ENCODE peak calls at places on chromosomes 7 and 10, in four cellular contexts. U is GM12878, I is K562, Q is HL-60. J is an unnamed sample.

GRCh38 chr7:107179326-107180163 is 10.7 kb downstream of the HBP1 start:
- DNase-seq in U (no peak), I (no peak), Q (no peak), J (no peak)

GRCh38 chr10:26112532-26112931 is 104.0 kb upstream of the GAD2 start:
- DNase-seq in U (no peak), I (no peak), Q (no peak), J (no peak)

GRCh38 chr7:70142247-70142932 is 544.1 kb downstream of the AUTS2 start:
- DNase-seq in U (no peak), I (no peak), Q (no peak), J (no peak)

GRCh38 chr7:147296201-147296600 is 1179.6 kb downstream of the CNTNAP2 start:
- DNase-seq in U (no peak), I (no peak), Q (no peak), J (no peak)

GRCh38 chr10:129031233-129032150 is 435.5 kb upstream of the MGMT start:
- DNase-seq in U (no peak), I (peak; percentile 71), Q (peak; percentile 12), J (peak; percentile 59)

GRCh38 chr7:155448632-155449007 is 9.3 kb upstream of the EN2 start:
- DNase-seq in U (no peak), I (no peak), Q (no peak), J (no peak)

GRCh38 chr10:132395704-132396494 is 1.1 kb upstream of the PWWP2B start:
- DNase-seq in U (no peak), I (peak; percentile 37), Q (no peak), J (no peak)

GRCh38 chr10:89309646-89310045 is 7.8 kb downstream of the IFIT2 start:
- DNase-seq in U (no peak), I (no peak), Q (no peak), J (no peak)

GRCh38 chr7:100396421-100396982 is 23.2 kb downstream of the PILRA start:
- DNase-seq in U (peak; percentile 93), I (no peak), Q (peak; percentile 57), J (peak; percentile 41)

GRCh38 chr10:13950543-13950939 is 363.8 kb downstream of the PRPF18 start:
- DNase-seq in U (no peak), I (no peak), Q (no peak), J (no peak)

GRCh38 chr7:2405601-2406345 is 2.4 kb downstream of the CHST12 start:
- DNase-seq in U (peak; percentile 89), I (peak; percentile 61), Q (no peak), J (no peak)

DNA sequence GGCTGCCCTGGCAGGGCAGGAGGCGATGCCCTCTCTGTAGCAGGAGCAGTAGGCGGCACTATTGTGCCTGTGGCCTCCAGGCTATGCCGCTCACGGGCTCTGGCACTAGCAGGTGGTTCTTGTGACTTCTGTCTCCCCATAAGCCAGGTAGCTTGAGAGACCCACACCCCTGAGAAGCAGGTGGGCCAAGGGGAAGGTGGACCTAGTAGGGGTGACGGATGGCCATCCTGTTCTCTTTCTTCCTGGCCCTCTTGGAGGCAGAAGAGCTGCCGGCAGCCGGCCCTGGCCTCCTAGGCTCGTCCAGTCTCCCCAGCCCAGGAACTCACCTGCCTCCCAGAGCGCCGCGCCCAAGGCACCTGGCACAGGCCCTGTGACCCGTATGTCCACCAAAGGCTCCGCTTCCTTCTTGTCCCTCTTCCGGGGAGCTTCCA is 15.4 kb downstream of the MMRN2 start:
- DNase-seq in U (no peak), I (no peak), Q (no peak), J (no peak)
- TF ChIP-seq POLR2AphosphoS5 in U (no peak), I (no peak), Q (no peak), J (no peak)

GRCh38 chr7:19317461-19317860 is 172.2 kb upstream of the FERD3L start:
- DNase-seq in U (no peak), I (no peak), Q (no peak), J (no peak)
- TF ChIP-seq SPI1 in U (no peak), I (no peak), Q (no peak), J (no peak)

GRCh38 chr10:110410329-110411046 is 87.2 kb upstream of the DUSP5 start:
- DNase-seq in U (no peak), I (peak; percentile 18), Q (no peak), J (no peak)
- TF ChIP-seq POLR2AphosphoS5 in U (peak; percentile 21), I (no peak), Q (no peak), J (no peak)

GRCh38 chr10:79347894-79348639 is 798 bp downstream of the PPIF start:
- DNase-seq in U (no peak), I (peak; percentile 82), Q (peak; percentile 89), J (peak; percentile 82)
- TF ChIP-seq SPI1 in U (peak; percentile 15), I (no peak), Q (peak; percentile 23), J (peak; percentile 0)

GRCh38 chr7:74069086-74069541 is 14.5 kb upstream of the LIMK1 start:
- DNase-seq in U (no peak), I (no peak), Q (no peak), J (no peak)

GRCh38 chr7:74071121-74071520 is 12.5 kb upstream of the LIMK1 start:
- DNase-seq in U (no peak), I (no peak), Q (no peak), J (no peak)

GRCh38 chr7:74069790-74070618 is 13.6 kb upstream of the LIMK1 start:
- DNase-seq in U (no peak), I (no peak), Q (no peak), J (no peak)

GRCh38 chr7:74068378-74069085 is 15.1 kb upstream of the LIMK1 start:
- DNase-seq in U (no peak), I (no peak), Q (no peak), J (no peak)

GRCh38 chr7:74070619-74070920 is 13.0 kb upstream of the LIMK1 start:
- DNase-seq in U (no peak), I (no peak), Q (no peak), J (no peak)
- TF ChIP-seq POLR2AphosphoS5 in U (no peak), I (no peak), Q (no peak), J (no peak)

DNA sequence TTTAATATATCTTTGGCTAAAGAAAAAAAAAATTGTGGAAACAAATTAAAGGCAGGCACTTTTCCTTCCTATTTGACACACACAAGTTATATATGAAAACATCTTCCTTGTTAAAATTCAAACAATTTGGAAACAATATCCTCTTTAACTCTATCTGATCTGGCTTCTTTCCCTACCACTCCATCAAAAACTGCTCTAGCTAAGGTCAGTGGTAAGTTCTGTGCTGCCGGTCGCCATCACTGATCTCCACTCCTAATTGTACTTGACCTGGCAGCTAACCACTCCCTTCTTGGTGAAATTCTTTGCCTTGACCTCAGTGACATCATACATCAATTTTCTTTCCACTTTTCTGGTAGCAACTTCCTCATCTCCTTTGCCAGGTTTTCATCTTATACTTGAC is 47.9 kb upstream of the MRLN start:
- DNase-seq in U (no peak), I (no peak), Q (no peak), J (no peak)
- TF ChIP-seq SPI1 in U (no peak), I (no peak), Q (no peak), J (no peak)

GRCh38 chr7:132501956-132502355 is 74.3 kb downstream of the PLXNA4 start:
- DNase-seq in U (no peak), I (no peak), Q (no peak), J (no peak)
- TF ChIP-seq POLR2AphosphoS5 in U (no peak), I (no peak), Q (no peak), J (no peak)

DNA sequence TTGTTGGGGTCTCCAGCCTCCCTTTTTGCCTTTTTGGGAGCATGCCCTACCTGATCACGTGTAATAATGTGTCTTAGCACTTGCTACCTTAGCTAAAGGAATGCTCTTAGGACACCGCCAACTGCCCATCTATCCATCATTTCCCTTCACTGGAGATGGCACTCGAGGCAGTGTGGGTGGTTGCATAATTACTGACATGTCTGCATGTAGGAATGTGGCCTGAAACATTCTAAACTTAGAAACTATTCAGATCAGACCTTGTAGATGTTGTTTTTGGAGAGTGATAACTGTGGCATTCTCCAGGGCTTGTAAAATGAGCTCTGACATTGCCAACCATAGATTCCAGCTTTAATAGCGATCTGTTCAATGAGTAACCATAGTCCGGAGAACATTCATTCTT is 365.8 kb downstream of the BBS9 start:
- DNase-seq in U (no peak), I (no peak), Q (no peak), J (no peak)
- TF ChIP-seq SPI1 in U (no peak), I (no peak), Q (no peak), J (no peak)

DNA sequence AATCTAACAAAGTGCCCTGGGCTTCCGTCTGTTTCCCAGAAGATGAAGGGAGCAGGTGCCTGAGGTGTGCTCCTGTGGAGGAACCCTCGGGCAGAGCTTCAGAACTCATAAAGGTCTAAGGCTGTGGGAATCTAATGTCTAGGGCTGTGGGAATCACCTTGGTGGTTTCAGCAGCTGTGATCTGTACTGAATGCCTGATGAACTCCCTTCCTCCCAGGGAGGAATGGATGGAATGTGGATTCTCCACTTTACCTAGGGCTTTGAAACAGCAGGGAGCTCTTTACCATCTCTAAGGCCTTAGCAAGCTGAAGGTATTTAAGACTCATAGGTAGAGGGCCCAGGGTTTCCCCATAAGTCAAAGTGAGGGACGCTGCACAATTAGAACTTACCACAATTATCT is 36.0 kb upstream of the SEMA3E start:
- DNase-seq in U (no peak), I (no peak), Q (no peak), J (no peak)
- TF ChIP-seq POLR2AphosphoS5 in U (no peak), I (no peak), Q (no peak), J (no peak)

DNA sequence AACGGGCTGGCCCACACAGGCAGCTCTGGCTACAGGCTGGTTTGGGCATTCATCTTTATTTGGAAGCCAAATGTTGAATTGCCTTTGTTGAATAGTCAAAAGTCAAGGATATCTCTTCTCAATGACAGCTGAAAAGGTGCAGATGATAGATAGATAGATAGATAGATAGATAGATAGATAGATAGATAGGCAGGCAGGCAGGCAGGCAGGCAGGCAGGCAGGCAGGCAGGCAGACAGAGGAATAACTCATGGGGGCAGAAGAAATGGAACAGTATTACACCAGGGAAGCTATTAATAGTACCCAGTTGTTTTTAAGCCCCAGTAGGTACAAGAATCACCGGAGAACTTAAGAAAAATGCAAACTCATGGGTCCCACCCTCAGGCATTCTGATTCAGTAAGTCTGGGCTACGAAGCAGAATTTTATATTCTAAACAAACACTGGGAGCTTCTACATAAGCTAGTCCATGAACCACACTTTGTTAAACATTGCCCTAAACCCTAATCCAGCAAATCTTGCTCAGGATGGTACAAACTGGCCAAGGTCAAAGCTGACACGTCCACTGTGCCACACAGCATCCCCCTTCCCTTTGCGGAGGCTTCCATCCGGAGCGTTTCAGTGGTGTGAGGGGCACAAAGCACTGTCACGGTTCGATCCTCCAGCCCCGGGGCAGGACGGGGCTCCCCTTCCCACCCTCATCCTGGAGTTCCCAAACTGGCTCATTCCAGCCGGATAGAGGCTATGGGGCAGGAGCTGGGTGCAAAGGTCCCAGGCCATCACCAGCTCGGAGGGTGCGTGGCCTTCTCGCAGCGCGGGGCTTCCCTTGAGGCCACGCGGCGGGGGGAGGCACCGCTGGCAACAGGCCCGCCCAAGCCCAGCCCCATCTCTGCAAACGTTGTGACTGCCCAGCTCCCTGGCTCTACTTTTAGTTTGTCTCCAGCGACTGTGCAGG is 6.7 kb downstream of the PRKAG2 start:
- DNase-seq in U (no peak), I (no peak), Q (no peak), J (no peak)
- TF ChIP-seq SPI1 in U (no peak), I (no peak), Q (no peak), J (no peak)